ENCODE peak calls at places on chromosomes 11 and 22, in five cellular contexts. Q is progenitor cell of endocrine pancreas, A is H9, N is transverse colon, T is neural crest cell. S is an unnamed sample.

GRCh38 chr11:18384157-18384641 is 10.2 kb upstream of the LDHA start:
- DNase-seq in Q (no peak), A (no peak), N (peak; percentile 85), T (no peak), S (peak; percentile 66)

GRCh38 chr11:90614318-90614717 is 391.5 kb upstream of the CHORDC1 start:
- DNase-seq in Q (no peak), A (no peak), N (no peak), T (no peak), S (no peak)

GRCh38 chr11:110249066-110249465 is 47.3 kb downstream of the RDX start:
- DNase-seq in Q (no peak), A (no peak), N (no peak), T (no peak), S (no peak)

GRCh38 chr11:128328955-128329551 is 258.3 kb downstream of the ETS1 start:
- DNase-seq in Q (no peak), A (no peak), N (no peak), T (no peak), S (no peak)

GRCh38 chr11:112554586-112554985 is 293.9 kb upstream of the PLET1 start:
- DNase-seq in Q (no peak), A (no peak), N (no peak), T (no peak), S (no peak)

GRCh38 chr11:42407379-42407778 is 904.4 kb upstream of the API5 start:
- DNase-seq in Q (peak; percentile 64), A (peak; percentile 95), N (no peak), T (peak; percentile 66), S (no peak)

GRCh38 chr11:8721740-8722139 is 39.1 kb downstream of the RPL27A start:
- DNase-seq in Q (no peak), A (no peak), N (peak; percentile 17), T (no peak), S (no peak)

GRCh38 chr11:55714982-55715888 is 53.2 kb downstream of the OR4C6 start:
- DNase-seq in Q (no peak), A (no peak), N (no peak), T (no peak), S (peak; percentile 16)

GRCh38 chr11:416757-417621 is 2.2 kb upstream of the SIGIRR start:
- DNase-seq in Q (peak; percentile 68), A (peak; percentile 89), N (peak; percentile 80), T (no peak), S (peak; percentile 87)

GRCh38 chr11:47593934-47594855 is at the start of gene C1QTNF4:
- DNase-seq in Q (peak; percentile 29), A (peak; percentile 58), N (no peak), T (peak; percentile 49), S (no peak)

GRCh38 chr11:16783321-16783801 is 44.9 kb downstream of the C11orf58 start:
- DNase-seq in Q (no peak), A (no peak), N (no peak), T (no peak), S (no peak)

GRCh38 chr11:20156876-20157613 is 3.2 kb downstream of the DBX1 start:
- DNase-seq in Q (no peak), A (no peak), N (peak; percentile 20), T (no peak), S (no peak)

GRCh38 chr11:64032050-64032449 is 3.7 kb upstream of the FLRT1 start:
- DNase-seq in Q (no peak), A (no peak), N (no peak), T (no peak), S (no peak)

GRCh38 chr11:68314886-68315580 is 2.6 kb downstream of the LRP5 start:
- DNase-seq in Q (no peak), A (no peak), N (peak; percentile 70), T (no peak), S (peak; percentile 37)

GRCh38 chr11:19703211-19703610 is 9.4 kb upstream of the NAV2 start:
- DNase-seq in Q (no peak), A (no peak), N (no peak), T (no peak), S (no peak)

GRCh38 chr22:41197808-41198585 is 7.1 kb upstream of the L3MBTL2 start:
- DNase-seq in Q (no peak), A (no peak), N (peak; percentile 56), T (no peak), S (peak; percentile 66)

GRCh38 chr11:22337571-22338464 is at the start of gene SLC17A6:
- DNase-seq in Q (peak; percentile 43), A (peak; percentile 52), N (no peak), T (peak; percentile 59), S (peak; percentile 32)

GRCh38 chr11:77421041-77421723 is 52.7 kb downstream of the PAK1 start:
- DNase-seq in Q (no peak), A (no peak), N (no peak), T (no peak), S (no peak)

GRCh38 chr11:123460006-123460700 is 30.1 kb downstream of the GRAMD1B start:
- DNase-seq in Q (no peak), A (no peak), N (no peak), T (no peak), S (no peak)

GRCh38 chr11:126146454-126147192 is 64.8 kb downstream of the RPUSD4 start:
- DNase-seq in Q (no peak), A (peak; percentile 86), N (no peak), T (peak; percentile 55), S (no peak)

GRCh38 chr11:2563216-2564007 is 118.6 kb downstream of the KCNQ1 start:
- DNase-seq in Q (no peak), A (no peak), N (no peak), T (no peak), S (no peak)

GRCh38 chr11:132962026-132962425 is 570.3 kb downstream of the OPCML start:
- DNase-seq in Q (no peak), A (no peak), N (no peak), T (no peak), S (no peak)

GRCh38 chr11:61752117-61752924 is at the start of gene MYRF:
- DNase-seq in Q (peak; percentile 72), A (peak; percentile 66), N (peak; percentile 75), T (peak; percentile 71), S (peak; percentile 80)

GRCh38 chr11:27720277-27720830 is 20.1 kb upstream of the BDNF start:
- DNase-seq in Q (peak; percentile 74), A (peak; percentile 80), N (peak; percentile 21), T (peak; percentile 65), S (peak; percentile 67)

GRCh38 chr11:66150140-66150539 is 80.1 kb downstream of the PACS1 start:
- DNase-seq in Q (no peak), A (no peak), N (no peak), T (no peak), S (no peak)

GRCh38 chr22:43177479-43177878 is 9.5 kb downstream of the TTLL12 start:
- DNase-seq in Q (no peak), A (no peak), N (no peak), T (no peak), S (no peak)

DNA sequence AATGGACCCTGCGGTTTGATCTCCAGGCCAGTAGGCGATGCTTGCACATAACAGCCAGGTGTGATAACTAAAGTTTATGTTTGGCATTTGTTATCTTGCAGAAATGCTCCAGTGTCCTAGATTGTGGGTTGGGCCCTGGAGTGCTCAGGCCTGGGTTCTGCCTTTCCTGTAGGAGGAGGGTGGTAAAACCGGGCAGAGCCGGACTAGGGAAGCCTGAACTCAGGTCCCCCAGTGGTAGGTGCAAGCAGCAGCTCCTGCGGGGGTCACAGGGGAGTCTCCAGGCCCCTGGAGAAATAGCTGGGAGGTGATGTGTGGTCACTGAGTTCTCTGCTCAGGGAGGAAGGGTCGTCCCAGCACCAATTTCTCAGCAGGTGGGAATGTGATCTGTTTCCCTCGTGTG is 538.3 kb upstream of the ANO3 start:
- DNase-seq in Q (no peak), A (no peak), N (no peak), T (no peak), S (no peak)
- TF ChIP-seq CTCF in Q (no peak), A (no peak), N (no peak), T (no peak), S (no peak)

GRCh38 chr11:15157181-15157580 is 42.5 kb downstream of the INSC start:
- DNase-seq in Q (no peak), A (no peak), N (no peak), T (no peak), S (no peak)

GRCh38 chr11:15161746-15162145 is 47.0 kb downstream of the INSC start:
- DNase-seq in Q (no peak), A (no peak), N (no peak), T (no peak), S (no peak)

GRCh38 chr11:15158351-15159015 is 43.8 kb downstream of the INSC start:
- DNase-seq in Q (no peak), A (no peak), N (no peak), T (no peak), S (no peak)

GRCh38 chr11:15157738-15158137 is 43.0 kb downstream of the INSC start:
- DNase-seq in Q (no peak), A (no peak), N (no peak), T (no peak), S (no peak)

GRCh38 chr11:15159085-15159484 is 44.4 kb downstream of the INSC start:
- DNase-seq in Q (no peak), A (peak; percentile 37), N (no peak), T (no peak), S (peak; percentile 12)
- TF ChIP-seq CTCF in Q (peak; percentile 57), A (peak; percentile 77), N (peak; percentile 29), T (peak; percentile 63), S (peak; percentile 46)

GRCh38 chr11:72349616-72350218 is 84.6 kb downstream of the CLPB start:
- DNase-seq in Q (no peak), A (no peak), N (no peak), T (no peak), S (peak; percentile 10)

GRCh38 chr11:72353861-72354260 is 80.5 kb downstream of the CLPB start:
- DNase-seq in Q (no peak), A (no peak), N (no peak), T (no peak), S (peak; percentile 38)

GRCh38 chr11:72350752-72351151 is 83.6 kb downstream of the CLPB start:
- DNase-seq in Q (no peak), A (no peak), N (no peak), T (no peak), S (no peak)

GRCh38 chr11:72354356-72355115 is 79.8 kb downstream of the CLPB start:
- DNase-seq in Q (no peak), A (peak; percentile 59), N (no peak), T (no peak), S (peak; percentile 9)

GRCh38 chr11:72352859-72353551 is 81.3 kb downstream of the CLPB start:
- DNase-seq in Q (no peak), A (peak; percentile 62), N (no peak), T (peak; percentile 10), S (no peak)
- TF ChIP-seq CTCF in Q (peak; percentile 13), A (peak; percentile 51), N (no peak), T (peak; percentile 53), S (no peak)

DNA sequence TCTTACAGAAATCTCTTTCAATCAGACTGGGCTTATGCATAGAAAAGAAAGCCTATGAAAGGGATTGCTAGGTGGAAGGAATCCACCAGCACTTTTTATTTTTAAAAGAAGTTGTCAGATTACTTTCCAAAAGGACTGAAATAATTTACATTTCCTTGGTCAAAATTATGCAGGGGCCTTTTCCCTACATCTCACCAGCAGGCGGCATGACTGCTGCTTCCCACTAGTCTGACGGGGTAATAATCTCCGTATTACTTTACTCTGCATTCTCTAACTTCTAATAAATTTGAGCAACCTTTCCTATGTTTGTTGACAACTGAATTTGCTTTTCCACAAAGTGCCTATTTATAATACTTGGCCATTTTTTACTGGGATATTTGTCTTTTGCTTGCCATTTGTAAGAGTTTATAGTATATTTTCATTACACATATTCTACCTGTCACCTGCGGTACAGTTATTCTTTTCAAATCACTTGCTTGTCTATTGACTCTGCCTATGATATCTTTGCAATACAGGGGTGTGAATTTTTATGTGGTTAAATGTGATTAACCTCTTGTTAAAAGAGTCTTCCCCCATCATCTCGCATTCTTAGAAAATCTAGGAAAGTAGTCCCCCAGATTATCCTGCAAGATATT is 51.9 kb upstream of the USP47 start:
- DNase-seq in Q (no peak), A (no peak), N (no peak), T (peak; percentile 20), S (peak; percentile 38)
- TF ChIP-seq CTCF in Q (peak; percentile 78), A (peak; percentile 76), N (peak; percentile 29), T (peak; percentile 83), S (peak; percentile 47)